ENCODE peak calls at places on chromosomes 2 and 18, in seven cellular contexts. U is astrocyte, X is GM12878, B is GM23338, P is heart left ventricle, L is uterus, C is lung. F is an unnamed sample.

GRCh38 chr18:22470141-22470510 is 52.4 kb upstream of the CTAGE1 start:
- DNase-seq in U (peak; percentile 60), X (no peak), B (no peak), P (no peak), L (no peak), C (no peak), F (no peak)

GRCh38 chr18:70907673-70908072 is 618.8 kb downstream of the SOCS6 start:
- DNase-seq in U (no peak), X (no peak), B (no peak), P (no peak), L (no peak), C (no peak), F (no peak)

GRCh38 chr2:32246911-32247310 is 17.8 kb downstream of the NLRC4 start:
- DNase-seq in U (no peak), X (no peak), B (no peak), P (no peak), L (no peak), C (no peak), F (no peak)

GRCh38 chr18:79570266-79571201 is 109.1 kb upstream of the CTDP1 start:
- DNase-seq in U (peak; percentile 95), X (no peak), B (no peak), P (peak; percentile 14), L (peak; percentile 12), C (no peak), F (no peak)

GRCh38 chr2:111643761-111644160 is 240.2 kb downstream of the ANAPC1 start:
- DNase-seq in U (no peak), X (no peak), B (no peak), P (no peak), L (no peak), C (no peak), F (no peak)

GRCh38 chr2:167381349-167381748 is 493.1 kb downstream of the XIRP2 start:
- DNase-seq in U (no peak), X (no peak), B (peak; percentile 66), P (no peak), L (no peak), C (no peak), F (no peak)

GRCh38 chr2:127479866-127480743 is 46.2 kb downstream of the IWS1 start:
- DNase-seq in U (no peak), X (no peak), B (peak; percentile 91), P (no peak), L (no peak), C (no peak), F (no peak)

GRCh38 chr2:59888015-59888414 is 665.4 kb downstream of the BCL11A start:
- DNase-seq in U (no peak), X (peak; percentile 15), B (peak; percentile 50), P (no peak), L (no peak), C (no peak), F (no peak)

GRCh38 chr2:176164803-176165597 is 7.9 kb downstream of the HOXD3 start:
- DNase-seq in U (peak; percentile 85), X (no peak), B (peak; percentile 62), P (no peak), L (peak; percentile 60), C (no peak), F (no peak)

GRCh38 chr18:13621886-13622619 is 104.3 kb downstream of the FAM210A start:
- DNase-seq in U (no peak), X (no peak), B (no peak), P (no peak), L (no peak), C (no peak), F (no peak)

GRCh38 chr2:146992057-146992456 is 852.8 kb upstream of the ACVR2A start:
- DNase-seq in U (peak; percentile 43), X (no peak), B (no peak), P (no peak), L (no peak), C (no peak), F (no peak)

GRCh38 chr18:30358545-30358944 is 684.0 kb downstream of the DSC3 start:
- DNase-seq in U (peak; percentile 34), X (no peak), B (no peak), P (no peak), L (no peak), C (no peak), F (no peak)

GRCh38 chr2:112960230-112960825 is 17.5 kb upstream of the IL36G start:
- DNase-seq in U (no peak), X (no peak), B (peak; percentile 39), P (no peak), L (no peak), C (no peak), F (no peak)

GRCh38 chr18:48662021-48662661 is 123.3 kb downstream of the CTIF start:
- DNase-seq in U (peak; percentile 60), X (no peak), B (peak; percentile 42), P (no peak), L (no peak), C (peak; percentile 49), F (no peak)

GRCh38 chr2:231321556-231322334 is 73.8 kb upstream of the B3GNT7 start:
- DNase-seq in U (no peak), X (no peak), B (no peak), P (peak; percentile 61), L (no peak), C (no peak), F (peak; percentile 45)

GRCh38 chr2:20877944-20878343 is 55.0 kb upstream of the LDAH start:
- DNase-seq in U (peak; percentile 11), X (no peak), B (no peak), P (no peak), L (no peak), C (no peak), F (no peak)

GRCh38 chr2:162123806-162124758 is 28.0 kb downstream of the GCG start:
- DNase-seq in U (no peak), X (peak; percentile 9), B (peak; percentile 70), P (no peak), L (no peak), C (no peak), F (no peak)

GRCh38 chr2:240705204-240705781 is 13.6 kb downstream of the AQP12A start:
- DNase-seq in U (no peak), X (no peak), B (no peak), P (no peak), L (no peak), C (no peak), F (no peak)

GRCh38 chr2:196606516-196606915 is 33.0 kb upstream of the CCDC150 start:
- DNase-seq in U (no peak), X (no peak), B (no peak), P (no peak), L (no peak), C (no peak), F (no peak)

GRCh38 chr2:28274911-28275685 is 117.6 kb upstream of the FOSL2 start:
- DNase-seq in U (peak; percentile 96), X (no peak), B (no peak), P (peak; percentile 44), L (no peak), C (no peak), F (no peak)

DNA sequence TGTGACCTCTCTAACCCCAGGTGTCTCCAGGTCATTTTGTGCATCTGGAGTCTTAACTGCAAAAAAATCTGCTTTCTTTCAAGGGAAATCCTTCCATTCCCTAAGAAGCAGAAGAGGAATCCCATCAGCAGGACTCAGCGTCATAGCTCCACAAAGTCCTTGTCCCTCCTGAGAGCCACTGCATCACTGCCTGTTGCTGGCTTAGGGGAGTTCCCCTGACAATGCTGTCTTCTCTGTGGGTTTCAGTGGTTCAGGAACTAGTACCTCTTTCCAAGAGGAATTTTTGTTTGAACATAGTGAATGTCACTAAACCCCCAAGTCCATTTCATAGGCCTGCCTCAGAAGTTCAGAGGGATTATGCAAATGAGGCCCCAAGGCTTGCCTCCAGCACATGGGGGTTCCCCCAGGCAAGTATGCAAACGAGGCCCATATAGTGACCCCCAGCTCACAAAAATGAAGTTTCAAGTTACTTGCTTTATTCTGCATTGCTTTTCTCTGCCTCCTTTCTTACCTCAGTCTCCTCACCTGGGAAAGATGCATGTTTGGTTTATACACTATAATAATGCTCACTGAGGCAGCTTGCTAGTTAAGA is 513.9 kb upstream of the MEX3C start:
- DNase-seq in U (no peak), X (no peak), B (no peak), P (no peak), L (no peak), C (no peak), F (no peak)
- H3K27ac ChIP-seq in U (no peak overlapping the region), X (no peak overlapping the region), B (no peak overlapping the region), P (no peak overlapping the region), L (no peak overlapping the region), C (no peak overlapping the region), F (no peak overlapping the region)

DNA sequence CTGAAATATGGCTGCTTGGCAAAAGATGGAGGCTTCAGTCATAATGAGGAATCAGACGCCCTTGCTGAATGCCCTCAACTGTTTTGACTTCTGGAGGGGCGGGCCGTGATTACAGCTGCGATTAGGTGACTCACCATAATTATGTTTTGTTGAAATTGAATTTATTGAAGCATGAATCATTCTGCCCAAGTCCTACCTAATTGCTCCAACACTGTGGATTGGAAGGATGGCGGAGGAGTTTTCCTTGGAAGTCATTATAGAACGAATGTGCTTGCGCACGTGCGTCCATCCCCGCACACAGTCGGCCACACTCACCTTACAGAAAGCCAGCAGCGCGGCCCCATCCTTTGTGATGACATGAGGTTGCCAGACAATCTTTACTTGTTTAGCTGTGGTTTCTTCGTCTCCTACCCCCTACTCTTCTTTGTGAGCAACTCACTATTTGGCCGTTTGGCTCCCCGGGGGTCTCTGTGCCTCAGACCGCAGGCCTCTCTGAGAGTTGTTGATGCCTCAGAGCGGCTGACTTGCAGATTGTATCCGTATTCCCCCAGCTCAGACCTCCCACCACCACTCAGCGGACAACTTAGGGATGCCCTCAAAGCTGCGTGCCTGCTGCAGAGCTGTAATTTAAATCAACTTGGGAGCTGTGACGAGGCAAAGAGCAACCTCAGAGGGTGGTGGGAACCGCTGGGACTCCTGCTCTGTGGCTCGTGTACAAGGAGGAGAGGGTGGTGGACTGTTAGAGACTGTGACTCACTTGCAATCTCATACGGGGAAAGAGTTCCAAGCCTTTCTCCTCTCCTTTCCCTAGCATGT is 513.4 kb downstream of the TNS1 start:
- DNase-seq in U (peak; percentile 74), X (no peak), B (peak; percentile 18), P (no peak), L (peak; percentile 26), C (no peak), F (no peak)
- H3K27ac ChIP-seq in U (peak overlapping the region; percentile 66), X (no peak overlapping the region), B (no peak overlapping the region), P (no peak overlapping the region), L (peak overlapping the region; percentile 27), C (no peak overlapping the region), F (no peak overlapping the region)

GRCh38 chr2:234252766-234253165 is 202.3 kb downstream of the SPP2 start:
- DNase-seq in U (no peak), X (no peak), B (no peak), P (no peak), L (no peak), C (no peak), F (no peak)
- H3K27ac ChIP-seq in U (peak overlapping the region; percentile 95), X (no peak overlapping the region), B (no peak overlapping the region), P (no peak overlapping the region), L (no peak overlapping the region), C (no peak overlapping the region), F (no peak overlapping the region)

DNA sequence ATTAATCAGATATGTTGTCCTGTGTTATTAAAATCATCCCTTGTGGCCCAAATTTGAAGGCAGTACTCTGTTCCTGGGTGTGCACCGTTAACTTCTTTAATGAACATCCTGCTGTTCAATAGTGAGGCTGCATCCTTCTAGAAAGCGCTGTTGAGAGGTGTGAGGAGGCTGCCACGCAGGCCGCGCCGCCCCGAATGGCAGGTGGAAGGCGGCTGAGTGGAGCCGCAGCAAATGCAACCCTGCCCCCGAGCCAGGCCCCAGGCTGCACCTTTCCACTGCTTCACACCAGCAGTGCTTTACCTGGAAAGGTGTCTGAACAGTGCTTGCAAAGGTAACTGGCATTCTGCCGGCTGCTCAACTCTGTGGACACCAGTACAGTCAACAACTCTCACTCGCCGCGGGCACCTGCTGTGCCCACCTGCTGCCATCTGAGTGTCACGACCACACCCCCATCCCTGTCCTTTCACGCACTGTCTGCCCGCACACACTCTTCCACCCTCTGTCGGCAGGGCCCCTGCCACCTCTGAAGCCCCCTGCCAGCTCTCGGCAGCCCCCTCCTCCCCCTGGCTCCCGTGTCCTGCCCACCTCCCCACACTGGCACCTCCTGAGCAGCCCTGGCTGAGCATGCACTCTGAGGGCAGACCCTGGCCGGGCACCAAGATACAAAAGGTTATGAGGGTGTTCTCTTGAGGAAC is 70.9 kb downstream of the ODC1 start:
- DNase-seq in U (no peak), X (no peak), B (no peak), P (no peak), L (no peak), C (no peak), F (no peak)
- H3K27ac ChIP-seq in U (no peak overlapping the region), X (no peak overlapping the region), B (no peak overlapping the region), P (no peak overlapping the region), L (no peak overlapping the region), C (no peak overlapping the region), F (no peak overlapping the region)

F was measured in left ventricle myocardium inferior.